ENCODE peak calls at places on chromosome 4, in seven cellular contexts. W is NT2/D1, T is GM23248, P is hepatocyte, R is heart left ventricle, D is Peyer's patch, M is psoas muscle. X is an unnamed sample. For H3K27me3, the result is how much of the 10 kb centered on the place peaks cover.

GRCh38 chr4:114076865-114077264 is 97.4 kb upstream of the ARSJ start:
- DNase-seq in R (no peak), D (no peak), M (no peak), T (peak), P (no peak), W (no peak), X (no peak)

GRCh38 chr4:76571274-76571673 is 136.2 kb downstream of the SHROOM3 start:
- DNase-seq in R (no peak), T (no peak), P (peak), M (no peak), D (no peak), W (no peak), X (no peak)

GRCh38 chr4:20256381-20256881 is 4.7 kb downstream of the SLIT2 start:
- DNase-seq in M (no peak), T (peak), P (no peak), R (no peak), D (no peak), W (no peak), X (no peak)

GRCh38 chr4:24770111-24770584 is 25.2 kb upstream of the SOD3 start:
- DNase-seq in W (no peak), M (no peak), P (no peak), D (no peak), R (no peak), T (peak), X (no peak)

GRCh38 chr4:112564706-112565270 is 48.8 kb upstream of the NEUROG2 start:
- DNase-seq in R (no peak), M (no peak), P (no peak), W (no peak), D (no peak), T (no peak), X (no peak)

GRCh38 chr4:67941074-67941473 is 22.2 kb downstream of the TMPRSS11A start:
- DNase-seq in T (no peak), M (no peak), D (no peak), W (no peak), R (no peak), P (no peak), X (no peak)

GRCh38 chr4:183240581-183241321 is 79.3 kb downstream of the CLDN22 start:
- DNase-seq in D (no peak), P (no peak), M (no peak), T (no peak), R (no peak), W (no peak), X (no peak)

GRCh38 chr4:96531836-96532235 is 691.9 kb downstream of the PDHA2 start:
- DNase-seq in R (no peak), P (no peak), T (no peak), W (no peak), M (no peak), D (no peak), X (no peak)

GRCh38 chr4:15001825-15002658 is at the start of gene CPEB2:
- DNase-seq in D (peak), W (peak), M (peak), T (peak), P (peak), R (peak), X (peak)

GRCh38 chr4:152385551-152385950 is 150.3 kb downstream of the FBXW7 start:
- DNase-seq in M (no peak), W (no peak), D (no peak), R (no peak), P (peak), T (peak), X (no peak)

GRCh38 chr4:185108185-185108584 is 34.9 kb upstream of the SLC25A4 start:
- DNase-seq in W (no peak), T (no peak), P (no peak), D (no peak), M (no peak), R (no peak), X (no peak)
- H3K4me3 ChIP-seq in W (no peak), T (no peak), P (no peak), D (no peak), M (no peak), R (no peak), X (peak)

GRCh38 chr4:13538427-13538973 is 5.8 kb downstream of the NKX3-2 start:
- DNase-seq in P (no peak), R (no peak), D (no peak), T (no peak), W (no peak), M (no peak), X (no peak)
- H3K27me3 ChIP-seq in P (half or more), R (half or more), D (half or more), T (half or more), W (under half), M (half or more), X (half or more)

GRCh38 chr4:146654976-146655761 is 16.5 kb downstream of the POU4F2 start:
- DNase-seq in P (peak), W (no peak), T (peak), D (no peak), M (no peak), R (no peak), X (no peak)
- H3K4me3 ChIP-seq in P (peak), W (peak), T (peak), D (peak), M (peak), R (peak), X (peak)

GRCh38 chr4:3303445-3303824 is 10.6 kb downstream of the RGS12 start:
- DNase-seq in T (no peak), R (peak), D (no peak), M (no peak), W (no peak), P (no peak), X (no peak)
- H3K27me3 ChIP-seq in T (under half), R (under half), D (under half), M (under half), W (under half), P (under half), X (under half)

GRCh38 chr4:11428701-11429571 is at the start of gene HS3ST1:
- DNase-seq in P (peak), T (peak), R (peak), D (peak), M (peak), W (peak), X (peak)
- H3K4me3 ChIP-seq in P (peak), T (no peak), R (peak), D (peak), M (peak), W (peak), X (peak)

GRCh38 chr4:13528823-13529129 is 15.5 kb downstream of the NKX3-2 start:
- DNase-seq in M (no peak), P (no peak), D (no peak), T (no peak), R (no peak), W (no peak), X (no peak)

GRCh38 chr4:13529130-13529919 is 15.0 kb downstream of the NKX3-2 start:
- DNase-seq in P (no peak), M (no peak), R (no peak), W (no peak), T (no peak), D (no peak), X (no peak)

GRCh38 chr4:13530823-13531608 is 13.3 kb downstream of the NKX3-2 start:
- DNase-seq in T (no peak), W (peak), D (no peak), R (no peak), M (no peak), P (no peak), X (no peak)

GRCh38 chr4:13533670-13534343 is 10.5 kb downstream of the NKX3-2 start:
- DNase-seq in D (no peak), M (no peak), W (no peak), P (no peak), R (no peak), T (no peak), X (no peak)

GRCh38 chr4:13531609-13531998 is 12.7 kb downstream of the NKX3-2 start:
- DNase-seq in P (no peak), W (no peak), M (no peak), D (no peak), T (no peak), R (no peak), X (no peak)
- H3K27me3 ChIP-seq in P (half or more), W (under half), M (half or more), D (under half), T (half or more), R (half or more), X (half or more)

X was measured in lower lobe of right lung.